ENCODE peak calls at places on chromosomes 11 and 22, in nine cellular contexts. W, O, T, Y, C, E, R, K and I are unnamed samples. For H3K9me3, the result is how much of the 10 kb centered on the place peaks cover.

GRCh38 chr11:128937480-128937879 is 5.2 kb downstream of the TP53AIP1 start:
- DNase-seq in R (no peak), C (no peak), Y (no peak), W (no peak), O (no peak), K (no peak), E (no peak), T (no peak), I (no peak)

GRCh38 chr22:29055192-29055830 is 6.3 kb downstream of the C22orf31 start:
- DNase-seq in K (no peak), Y (no peak), T (no peak), E (no peak), R (no peak), W (no peak), O (no peak), C (no peak), I (no peak)

GRCh38 chr11:113474362-113475159 is 637 bp downstream of the DRD2 start:
- DNase-seq in K (peak), Y (peak), R (no peak), C (peak), E (peak), O (peak), T (peak), W (peak), I (peak)

GRCh38 chr22:45485271-45485670 is 17.4 kb upstream of the FBLN1 start:
- DNase-seq in Y (no peak), T (no peak), O (no peak), K (no peak), C (no peak), E (no peak), R (no peak), W (no peak), I (no peak)

GRCh38 chr11:4677948-4678347 is 19.7 kb downstream of the OR51E2 start:
- DNase-seq in R (no peak), C (no peak), T (no peak), Y (no peak), W (no peak), E (no peak), O (no peak), K (no peak), I (no peak)

GRCh38 chr11:110433393-110434333 is 3.9 kb downstream of the FDX1 start:
- DNase-seq in T (no peak), E (no peak), K (no peak), C (no peak), W (peak), Y (no peak), R (no peak), O (peak), I (no peak)

GRCh38 chr22:20728523-20729190 is 45.3 kb upstream of the SERPIND1 start:
- DNase-seq in O (no peak), T (no peak), Y (no peak), R (no peak), K (no peak), C (no peak), W (no peak), E (no peak), I (no peak)

GRCh38 chr11:67351275-67352005 is 1.9 kb downstream of the POLD4 start:
- DNase-seq in Y (peak), E (peak), O (peak), K (no peak), C (no peak), R (no peak), T (peak), W (peak), I (peak)

GRCh38 chr11:70745936-70746335 is 347.6 kb downstream of the CTTN start:
- DNase-seq in W (no peak), T (no peak), R (no peak), E (no peak), Y (no peak), K (no peak), O (no peak), C (no peak), I (no peak)

GRCh38 chr11:70746351-70746750 is 348.0 kb downstream of the CTTN start:
- DNase-seq in O (no peak), Y (no peak), E (no peak), R (no peak), W (no peak), C (no peak), T (no peak), K (no peak), I (no peak)

GRCh38 chr11:70743941-70744351 is 345.6 kb downstream of the CTTN start:
- DNase-seq in T (no peak), O (no peak), K (no peak), W (no peak), C (no peak), E (no peak), R (no peak), Y (no peak), I (no peak)

GRCh38 chr11:70745451-70745850 is 347.1 kb downstream of the CTTN start:
- DNase-seq in Y (no peak), C (no peak), W (no peak), E (no peak), T (no peak), K (no peak), O (no peak), R (no peak), I (no peak)

DNA sequence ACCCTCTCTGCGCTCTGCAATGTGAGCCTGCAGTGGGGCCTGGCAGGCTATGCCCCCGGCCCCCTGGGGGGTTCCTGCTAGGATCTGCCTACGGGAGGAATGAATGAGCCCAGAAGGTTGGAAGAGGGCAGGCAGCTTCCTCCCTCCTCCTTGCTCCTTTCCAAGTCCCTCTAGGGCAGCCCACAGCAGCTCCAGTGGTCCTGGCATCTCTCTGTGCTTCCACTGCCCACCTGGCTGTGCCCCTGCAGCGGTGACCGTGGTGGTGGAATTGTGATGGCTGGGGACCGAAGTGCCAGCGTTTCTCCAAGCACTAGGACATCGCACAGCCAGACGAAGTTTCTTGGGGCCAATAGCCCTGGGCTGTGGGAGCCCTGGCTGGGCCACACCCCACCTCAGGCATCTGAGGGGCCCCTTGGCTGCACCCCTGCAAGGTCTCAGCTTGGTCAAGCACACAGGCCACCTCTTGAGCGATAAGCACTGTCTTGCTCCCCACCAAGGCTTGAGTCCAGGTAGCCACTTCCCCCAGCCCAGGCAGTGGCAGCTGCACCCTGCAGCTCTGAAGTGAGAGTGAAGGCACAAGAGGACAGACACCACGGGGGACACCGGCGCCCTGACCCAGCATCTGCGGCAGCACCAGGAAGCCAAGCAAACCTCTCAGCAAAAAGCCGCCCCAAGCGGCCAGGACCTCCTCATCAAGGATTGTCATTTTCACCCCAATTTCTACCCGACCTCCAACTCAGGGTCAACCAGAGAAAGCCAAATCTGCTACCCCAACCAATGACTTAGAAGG is 346.3 kb downstream of the CTTN start:
- DNase-seq in E (no peak), C (no peak), K (no peak), O (no peak), R (no peak), W (no peak), T (no peak), Y (no peak), I (no peak)
- H3K9me3 ChIP-seq in E (under half), C (under half), K (under half), O (under half), R (under half), W (under half), T (under half), Y (half or more), I (under half)

GRCh38 chr22:19107730-19108074 is 14.5 kb downstream of the DGCR2 start:
- DNase-seq in K (no peak), C (no peak), O (no peak), T (no peak), W (no peak), E (no peak), R (no peak), Y (no peak), I (no peak)

GRCh38 chr22:19109198-19110063 is 12.8 kb downstream of the DGCR2 start:
- DNase-seq in Y (no peak), E (peak), T (peak), K (no peak), C (no peak), R (no peak), W (peak), O (peak), I (peak)

GRCh38 chr22:19110064-19110458 is 12.2 kb downstream of the DGCR2 start:
- DNase-seq in Y (no peak), R (no peak), E (no peak), W (no peak), O (no peak), K (no peak), C (no peak), T (no peak), I (no peak)

GRCh38 chr22:19106886-19107729 is 15.1 kb downstream of the DGCR2 start:
- DNase-seq in O (no peak), E (no peak), T (no peak), W (no peak), R (no peak), K (no peak), C (no peak), Y (no peak), I (no peak)

GRCh38 chr22:19108807-19109197 is 13.4 kb downstream of the DGCR2 start:
- DNase-seq in R (no peak), C (no peak), K (no peak), O (no peak), E (no peak), W (peak), Y (no peak), T (no peak), I (no peak)
- H3K27ac ChIP-seq in R (no peak), C (no peak), K (no peak), O (peak), E (peak), W (peak), Y (no peak), T (peak), I (peak)

DNA sequence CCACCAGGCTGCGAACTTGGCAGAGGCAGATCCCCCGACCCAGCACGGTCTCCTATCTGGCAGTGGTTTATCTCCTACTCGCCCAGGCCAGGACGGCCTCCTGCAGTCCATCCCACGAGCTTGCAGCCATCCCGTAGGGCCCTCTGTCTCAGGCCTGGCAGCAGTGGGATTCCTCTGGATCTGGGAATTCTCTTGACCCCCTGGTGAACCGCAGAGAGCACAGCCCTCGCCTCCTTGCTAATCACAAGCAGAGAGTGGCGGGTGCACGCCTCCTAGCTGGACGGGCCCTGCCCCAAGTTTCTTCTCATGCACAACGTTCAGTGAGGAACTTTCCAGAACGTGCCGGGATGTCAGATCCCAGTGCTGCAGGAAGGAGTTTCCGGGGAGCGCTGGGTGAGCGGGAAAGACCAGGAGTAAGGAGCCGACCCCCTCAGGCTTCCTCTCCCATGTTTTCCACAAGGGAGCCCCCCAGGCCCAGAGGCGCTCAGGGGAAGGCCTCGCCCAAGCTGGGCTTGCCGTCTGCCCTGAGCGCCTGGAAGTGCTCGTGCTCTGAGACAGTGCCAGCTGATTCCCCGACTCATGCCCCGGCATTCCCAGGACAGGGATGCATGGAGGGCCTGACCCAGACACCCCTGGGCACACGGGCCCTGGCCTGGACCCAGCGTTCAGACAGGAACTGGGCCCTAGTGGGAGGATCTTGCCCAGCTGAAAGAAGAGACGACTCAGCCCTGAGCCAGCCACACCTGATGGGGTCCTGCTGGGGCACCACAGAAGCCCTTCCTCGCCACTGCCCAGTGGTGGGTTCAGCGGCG is 24.6 kb downstream of the IGF2 start:
- DNase-seq in C (peak), E (no peak), Y (no peak), T (no peak), R (no peak), O (no peak), W (no peak), K (no peak), I (no peak)
- H3K9me3 ChIP-seq in C (under half), E (under half), Y (under half), T (under half), R (under half), O (under half), W (under half), K (under half), I (under half)

DNA sequence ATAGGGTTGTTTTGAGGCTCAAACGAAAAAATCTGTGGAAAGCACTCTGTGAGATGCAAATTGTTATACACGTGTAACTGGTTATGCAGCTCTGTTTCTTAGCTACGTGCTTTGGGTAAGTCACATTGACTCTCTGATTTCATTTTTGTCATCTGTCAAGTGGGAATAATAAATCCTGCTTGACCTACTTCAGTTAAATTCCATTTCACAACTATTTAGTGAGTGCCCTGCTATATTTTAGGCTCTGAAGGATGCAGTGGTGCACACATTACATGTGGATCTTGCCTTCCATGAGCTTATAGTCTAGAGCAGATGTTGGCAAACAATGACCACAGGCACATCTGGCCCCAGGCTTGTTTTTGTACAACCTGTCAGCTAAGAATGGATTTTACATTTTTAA is 133.6 kb upstream of the PLET1 start:
- DNase-seq in K (no peak), O (no peak), E (no peak), C (no peak), Y (no peak), W (no peak), R (no peak), T (no peak), I (no peak)
- H3K27ac ChIP-seq in K (no peak), O (no peak), E (no peak), C (no peak), Y (no peak), W (no peak), R (no peak), T (no peak), I (no peak)

GRCh38 chr11:3357302-3357701 is 21.6 kb downstream of the ZNF195 start:
- DNase-seq in O (no peak), K (no peak), C (no peak), W (no peak), R (no peak), Y (no peak), E (no peak), T (no peak), I (no peak)

GRCh38 chr11:3357994-3358676 is 20.8 kb downstream of the ZNF195 start:
- DNase-seq in R (no peak), O (no peak), K (no peak), E (no peak), W (no peak), C (no peak), Y (no peak), T (no peak), I (no peak)

GRCh38 chr11:3356858-3357257 is 22.1 kb downstream of the ZNF195 start:
- DNase-seq in E (no peak), Y (no peak), W (no peak), K (no peak), R (no peak), T (no peak), C (no peak), O (no peak), I (no peak)

GRCh38 chr11:3359092-3359824 is 19.7 kb downstream of the ZNF195 start:
- DNase-seq in Y (no peak), K (no peak), O (no peak), E (no peak), C (no peak), W (no peak), T (no peak), R (no peak), I (no peak)
- H3K9me3 ChIP-seq in Y (half or more), K (under half), O (half or more), E (half or more), C (under half), W (half or more), T (half or more), R (under half), I (half or more)

GRCh38 chr11:65214212-65214845 is 32.6 kb downstream of the CAPN1 start:
- DNase-seq in W (no peak), C (no peak), Y (no peak), E (no peak), T (peak), O (no peak), R (no peak), K (no peak), I (no peak)

GRCh38 chr11:65212226-65212801 is 30.6 kb downstream of the CAPN1 start:
- DNase-seq in W (no peak), T (no peak), K (no peak), C (no peak), E (no peak), O (no peak), Y (no peak), R (no peak), I (no peak)

GRCh38 chr11:65215441-65216076 is 33.8 kb downstream of the CAPN1 start:
- DNase-seq in R (no peak), E (no peak), K (no peak), W (no peak), T (peak), C (no peak), Y (no peak), O (no peak), I (no peak)

GRCh38 chr11:65211293-65212105 is 29.8 kb downstream of the CAPN1 start:
- DNase-seq in Y (no peak), C (no peak), T (no peak), O (no peak), R (no peak), W (no peak), E (no peak), K (no peak), I (no peak)

GRCh38 chr11:65213322-65214211 is 31.8 kb downstream of the CAPN1 start:
- DNase-seq in Y (no peak), E (no peak), K (peak), C (no peak), R (no peak), T (peak), O (peak), W (no peak), I (peak)
- H3K27ac ChIP-seq in Y (no peak), E (no peak), K (no peak), C (no peak), R (no peak), T (no peak), O (no peak), W (no peak), I (no peak)

DNA sequence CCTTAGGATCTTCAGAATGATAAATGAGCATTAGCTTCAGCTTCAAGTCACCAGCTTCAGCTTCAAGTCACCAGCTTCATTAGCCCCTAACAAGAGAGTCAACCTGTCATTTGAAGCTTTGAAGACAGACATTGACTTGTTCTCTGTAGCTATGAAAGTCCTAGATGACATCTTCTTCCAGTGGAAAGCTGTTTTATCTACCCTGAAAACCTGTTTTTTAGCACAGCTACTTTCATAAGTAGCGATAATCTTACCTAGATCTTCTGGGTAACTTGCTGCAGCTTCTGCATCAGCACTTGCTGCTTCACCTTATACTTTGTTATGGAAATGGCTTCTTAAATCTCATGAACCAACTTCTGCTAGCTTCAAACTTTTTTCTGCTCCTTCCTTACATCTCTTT is 85.7 kb downstream of the PGR start:
- DNase-seq in O (no peak), K (no peak), E (no peak), Y (no peak), C (no peak), R (no peak), W (no peak), T (no peak), I (no peak)
- H3K9me3 ChIP-seq in O (under half), K (under half), E (under half), Y (under half), C (under half), R (under half), W (under half), T (under half), I (under half)

DNA sequence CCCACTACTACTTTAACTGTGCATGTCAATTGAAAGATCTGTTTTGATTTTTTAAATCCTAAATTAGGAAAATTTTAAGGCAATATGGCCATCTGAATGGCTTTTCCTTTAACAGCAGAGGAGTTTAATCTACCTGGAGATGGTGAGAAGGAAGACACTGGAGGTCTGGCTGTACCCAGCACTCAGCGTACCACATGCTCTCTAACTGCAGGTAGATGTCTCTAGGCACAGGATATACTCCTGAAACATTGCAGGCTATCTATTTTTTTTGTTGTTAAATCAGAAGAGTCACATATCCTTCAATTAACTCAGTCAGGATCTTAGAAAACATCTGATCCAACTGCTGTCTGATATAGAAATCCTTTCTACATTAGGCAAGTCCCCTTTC is 17.3 kb upstream of the CASTOR1 start:
- DNase-seq in O (no peak), R (no peak), Y (no peak), W (no peak), T (no peak), K (no peak), C (no peak), E (no peak), I (no peak)
- H3K27ac ChIP-seq in O (peak), R (peak), Y (no peak), W (no peak), T (peak), K (no peak), C (no peak), E (peak), I (peak)

DNA sequence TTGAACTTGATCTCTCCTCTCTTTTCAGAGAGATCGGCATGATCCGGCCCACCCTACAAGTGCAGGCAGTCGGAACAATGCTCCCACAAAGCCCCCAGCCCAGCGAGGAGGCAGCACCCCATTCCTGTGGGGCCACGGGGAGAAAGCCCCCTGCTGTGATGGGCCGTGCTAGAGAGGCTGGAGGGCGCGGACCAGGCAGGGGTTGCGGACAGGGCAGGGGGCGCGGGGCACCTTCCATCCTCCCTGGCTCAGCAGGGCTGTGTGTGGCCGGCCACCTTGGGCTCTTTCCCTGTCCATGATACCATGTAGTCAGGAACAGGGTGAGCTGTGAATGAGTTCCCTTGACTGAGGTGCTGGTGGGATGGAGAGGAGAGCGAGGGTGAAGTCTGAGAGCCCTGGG is 379.8 kb downstream of the BRD1 start:
- DNase-seq in C (no peak), O (no peak), R (no peak), Y (no peak), T (no peak), W (no peak), E (no peak), K (no peak), I (no peak)
- H3K9me3 ChIP-seq in C (under half), O (under half), R (under half), Y (half or more), T (under half), W (under half), E (under half), K (under half), I (under half)